ENCODE peak calls at places on chromosome 10, in four cellular contexts. L, F, S and C are unnamed samples.

GRCh38 chr10:90887555-90887954 is 15.8 kb downstream of the RPP30 start:
- DNase-seq in L (no peak), F (peak), S (no peak), C (no peak)

GRCh38 chr10:124535731-124536495 is 74.3 kb downstream of the LHPP start:
- DNase-seq in L (no peak), F (no peak), S (no peak), C (no peak)

GRCh38 chr10:70212879-70213278 is 20.4 kb downstream of the PPA1 start:
- DNase-seq in L (no peak), F (no peak), S (no peak), C (no peak)

GRCh38 chr10:86757110-86757790 is 831 bp downstream of the BMPR1A start:
- DNase-seq in L (no peak), F (peak), S (peak), C (peak)

GRCh38 chr10:95423327-95424005 is 132.7 kb upstream of the PDLIM1 start:
- DNase-seq in L (no peak), F (no peak), S (peak), C (no peak)

GRCh38 chr10:61000769-61001730 is 57.1 kb upstream of the RHOBTB1 start:
- DNase-seq in L (no peak), F (peak), S (no peak), C (peak)

GRCh38 chr10:47176206-47176902 is 123.6 kb upstream of the GDF10 start:
- DNase-seq in L (no peak), F (no peak), S (no peak), C (no peak)

GRCh38 chr10:63767512-63767911 is 246.3 kb downstream of the REEP3 start:
- DNase-seq in L (no peak), F (no peak), S (no peak), C (peak)

GRCh38 chr10:352476-353235 is 217.4 kb downstream of the ZMYND11 start:
- DNase-seq in L (no peak), F (no peak), S (peak), C (no peak)

GRCh38 chr10:119989966-119990365 is 97.4 kb downstream of the SEC23IP start:
- DNase-seq in L (no peak), F (no peak), S (no peak), C (no peak)

GRCh38 chr10:79055100-79055782 is 13.5 kb upstream of the ZMIZ1 start:
- DNase-seq in L (no peak), F (peak), S (peak), C (no peak)

GRCh38 chr10:12501851-12502525 is 152.6 kb downstream of the CAMK1D start:
- DNase-seq in L (no peak), F (peak), S (peak), C (no peak)